ENCODE peak calls at places on chromosomes 5 and 9, in six cellular contexts. One of them, this sample, is unnamed. For H3K4me1 and H3K9me3, the result is how much of the 10 kb centered on the place peaks cover.

GRCh38 chr5:135458921-135459331 is 6.8 kb upstream of the TIFAB start:
- DNase-seq in SJSA1: peak
- DNase-seq in psoas muscle: no peak
- DNase-seq in CD8-positive, alpha-beta T cell: no peak
- DNase-seq in tibial artery: no peak
- DNase-seq in tibial nerve: no peak
- DNase-seq in this sample: no peak

GRCh38 chr9:134318941-134319305 is 7.3 kb upstream of the RXRA start:
- DNase-seq in tibial nerve: no peak
- DNase-seq in psoas muscle: peak
- DNase-seq in CD8-positive, alpha-beta T cell: no peak
- DNase-seq in tibial artery: no peak
- DNase-seq in SJSA1: no peak
- DNase-seq in this sample: no peak

GRCh38 chr5:75045071-75045470 is 7.3 kb downstream of the GCNT4 start:
- DNase-seq in tibial artery: no peak
- DNase-seq in psoas muscle: no peak
- DNase-seq in tibial nerve: no peak
- DNase-seq in SJSA1: no peak
- DNase-seq in CD8-positive, alpha-beta T cell: no peak
- DNase-seq in this sample: no peak

GRCh38 chr5:7078901-7079300 is 317.0 kb upstream of the ADCY2 start:
- DNase-seq in tibial artery: no peak
- DNase-seq in CD8-positive, alpha-beta T cell: no peak
- DNase-seq in psoas muscle: no peak
- DNase-seq in tibial nerve: peak
- DNase-seq in SJSA1: no peak
- DNase-seq in this sample: no peak

GRCh38 chr9:104725014-104725413 is 22.5 kb upstream of the NIPSNAP3A start:
- DNase-seq in tibial artery: no peak
- DNase-seq in psoas muscle: no peak
- DNase-seq in tibial nerve: no peak
- DNase-seq in CD8-positive, alpha-beta T cell: no peak
- DNase-seq in SJSA1: no peak
- DNase-seq in this sample: no peak

GRCh38 chr9:81801190-81801589 is 111.8 kb upstream of the TLE1 start:
- DNase-seq in psoas muscle: no peak
- DNase-seq in tibial nerve: no peak
- DNase-seq in CD8-positive, alpha-beta T cell: no peak
- DNase-seq in tibial artery: no peak
- DNase-seq in SJSA1: peak
- DNase-seq in this sample: no peak

GRCh38 chr9:251398-251797 is 36.7 kb downstream of the DOCK8 start:
- DNase-seq in psoas muscle: no peak
- DNase-seq in SJSA1: no peak
- DNase-seq in tibial nerve: no peak
- DNase-seq in tibial artery: no peak
- DNase-seq in CD8-positive, alpha-beta T cell: no peak
- DNase-seq in this sample: no peak

GRCh38 chr9:132726561-132727150 is 56.4 kb downstream of the GTF3C4 start:
- DNase-seq in tibial artery: no peak
- DNase-seq in SJSA1: no peak
- DNase-seq in psoas muscle: no peak
- DNase-seq in tibial nerve: no peak
- DNase-seq in CD8-positive, alpha-beta T cell: no peak
- DNase-seq in this sample: no peak

GRCh38 chr9:124618476-124618875 is 111.3 kb upstream of the NR5A1 start:
- DNase-seq in psoas muscle: no peak
- DNase-seq in SJSA1: no peak
- DNase-seq in tibial nerve: no peak
- DNase-seq in CD8-positive, alpha-beta T cell: no peak
- DNase-seq in tibial artery: no peak
- DNase-seq in this sample: no peak

GRCh38 chr9:127698985-127699670 is 7.7 kb upstream of the CFAP157 start:
- DNase-seq in tibial nerve: peak
- DNase-seq in SJSA1: no peak
- DNase-seq in psoas muscle: peak
- DNase-seq in tibial artery: peak
- DNase-seq in CD8-positive, alpha-beta T cell: peak
- DNase-seq in this sample: no peak

GRCh38 chr9:14353222-14354056 is 39.5 kb upstream of the NFIB start:
- DNase-seq in psoas muscle: peak
- DNase-seq in CD8-positive, alpha-beta T cell: peak
- DNase-seq in SJSA1: peak
- DNase-seq in tibial artery: peak
- DNase-seq in tibial nerve: peak
- DNase-seq in this sample: peak

GRCh38 chr9:88076286-88077070 is 61.8 kb downstream of the SPATA31C2 start:
- DNase-seq in tibial artery: peak
- DNase-seq in tibial nerve: peak
- DNase-seq in psoas muscle: peak
- DNase-seq in CD8-positive, alpha-beta T cell: peak
- DNase-seq in SJSA1: peak
- DNase-seq in this sample: peak
- H3K4me1 ChIP-seq in tibial artery: under half
- H3K4me1 ChIP-seq in tibial nerve: under half
- H3K4me1 ChIP-seq in psoas muscle: under half
- H3K4me1 ChIP-seq in CD8-positive, alpha-beta T cell: under half
- H3K4me1 ChIP-seq in SJSA1: under half
- H3K4me1 ChIP-seq in this sample: under half

GRCh38 chr5:178380541-178381074 is 148.0 kb upstream of the PHYKPL start:
- DNase-seq in tibial nerve: no peak
- DNase-seq in CD8-positive, alpha-beta T cell: no peak
- DNase-seq in tibial artery: no peak
- DNase-seq in psoas muscle: no peak
- DNase-seq in SJSA1: no peak
- DNase-seq in this sample: no peak

GRCh38 chr5:178378527-178379484 is 146.2 kb upstream of the PHYKPL start:
- DNase-seq in psoas muscle: no peak
- DNase-seq in SJSA1: no peak
- DNase-seq in CD8-positive, alpha-beta T cell: no peak
- DNase-seq in tibial nerve: no peak
- DNase-seq in tibial artery: no peak
- DNase-seq in this sample: no peak

GRCh38 chr5:178381921-178382688 is 149.5 kb upstream of the PHYKPL start:
- DNase-seq in CD8-positive, alpha-beta T cell: no peak
- DNase-seq in tibial artery: no peak
- DNase-seq in SJSA1: no peak
- DNase-seq in tibial nerve: no peak
- DNase-seq in psoas muscle: no peak
- DNase-seq in this sample: no peak

GRCh38 chr5:178381206-178381605 is 148.6 kb upstream of the PHYKPL start:
- DNase-seq in tibial artery: no peak
- DNase-seq in SJSA1: no peak
- DNase-seq in psoas muscle: no peak
- DNase-seq in tibial nerve: no peak
- DNase-seq in CD8-positive, alpha-beta T cell: no peak
- DNase-seq in this sample: no peak

DNA sequence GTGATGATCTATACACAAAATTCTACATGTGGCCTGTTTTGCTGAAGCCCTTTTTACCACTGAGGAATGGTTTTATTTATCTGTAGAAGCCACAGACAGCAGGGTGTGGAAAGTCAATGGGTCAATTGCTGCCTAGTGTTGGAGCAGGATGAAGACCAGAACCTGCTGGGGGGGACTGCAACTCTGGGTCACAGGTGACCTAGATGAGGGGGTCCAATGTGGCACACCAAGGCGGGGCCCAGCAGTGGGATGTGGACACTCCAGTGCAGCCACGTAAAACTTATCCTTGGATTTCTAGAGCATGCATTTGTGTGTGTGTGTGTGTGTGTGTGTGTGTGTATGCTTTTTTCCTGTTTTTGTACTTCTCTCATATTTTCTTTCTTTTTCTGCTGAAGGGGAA is 147.5 kb upstream of the PHYKPL start:
- DNase-seq in SJSA1: no peak
- DNase-seq in tibial artery: no peak
- DNase-seq in CD8-positive, alpha-beta T cell: no peak
- DNase-seq in psoas muscle: no peak
- DNase-seq in tibial nerve: no peak
- DNase-seq in this sample: no peak
- H3K9me3 ChIP-seq in SJSA1: half or more
- H3K9me3 ChIP-seq in tibial artery: under half
- H3K9me3 ChIP-seq in CD8-positive, alpha-beta T cell: under half
- H3K9me3 ChIP-seq in psoas muscle: under half
- H3K9me3 ChIP-seq in tibial nerve: under half
- H3K9me3 ChIP-seq in this sample: under half

DNA sequence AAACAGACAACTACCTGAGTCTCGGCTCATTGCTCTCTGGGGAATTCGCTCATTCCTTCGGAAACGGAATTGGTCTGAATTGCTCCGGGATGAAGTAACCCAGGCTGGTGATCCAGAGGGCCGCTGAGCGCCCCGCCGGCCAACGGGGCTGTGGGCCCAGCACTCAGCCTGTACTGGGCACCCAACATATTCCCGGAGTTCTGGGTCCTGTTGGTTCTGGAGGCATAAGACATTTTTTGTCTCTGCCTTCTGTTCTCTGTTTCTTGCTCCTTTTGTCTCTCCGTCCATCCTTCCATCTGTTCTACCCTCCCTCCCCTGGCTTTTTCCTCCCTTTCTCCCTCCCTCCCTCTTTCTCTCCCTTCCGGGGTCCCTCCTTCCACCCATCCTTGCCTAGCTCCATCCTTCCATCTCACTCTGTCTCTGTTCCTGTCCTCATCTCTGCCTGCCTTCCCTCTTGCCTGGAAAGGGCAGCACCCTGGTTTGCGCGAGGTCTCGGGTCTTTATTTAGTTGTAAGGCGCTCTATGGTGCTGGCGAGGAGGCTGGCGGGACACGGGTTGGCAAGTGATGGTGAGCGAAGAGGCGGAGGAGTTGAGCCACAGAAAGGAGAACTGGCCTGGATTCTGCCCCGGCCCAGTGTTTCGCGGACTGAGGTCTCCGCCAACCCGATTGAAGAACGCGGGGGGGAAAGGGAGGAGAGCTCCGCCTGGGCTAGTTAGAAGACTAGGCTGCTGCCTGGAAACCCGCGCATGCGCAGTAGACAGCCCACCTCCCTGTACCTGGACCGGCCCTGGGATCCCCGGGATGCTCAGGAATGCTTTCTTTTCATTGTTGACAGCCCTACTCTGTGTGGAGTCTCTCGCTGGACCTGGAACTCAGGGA is 1468.0 kb downstream of the FOXD4L5 start:
- DNase-seq in tibial nerve: peak
- DNase-seq in CD8-positive, alpha-beta T cell: peak
- DNase-seq in SJSA1: peak
- DNase-seq in psoas muscle: peak
- DNase-seq in tibial artery: peak
- DNase-seq in this sample: peak
- H3K4me3 ChIP-seq in tibial nerve: no peak
- H3K4me3 ChIP-seq in CD8-positive, alpha-beta T cell: peak
- H3K4me3 ChIP-seq in SJSA1: no peak
- H3K4me3 ChIP-seq in psoas muscle: peak
- H3K4me3 ChIP-seq in tibial artery: no peak
- H3K4me3 ChIP-seq in this sample: no peak

GRCh38 chr9:70065572-70065971 is 21.9 kb downstream of the MAMDC2 start:
- DNase-seq in psoas muscle: no peak
- DNase-seq in CD8-positive, alpha-beta T cell: no peak
- DNase-seq in tibial artery: no peak
- DNase-seq in tibial nerve: no peak
- DNase-seq in SJSA1: no peak
- DNase-seq in this sample: no peak
- H3K4me1 ChIP-seq in psoas muscle: under half
- H3K4me1 ChIP-seq in CD8-positive, alpha-beta T cell: under half
- H3K4me1 ChIP-seq in tibial artery: half or more
- H3K4me1 ChIP-seq in tibial nerve: half or more
- H3K4me1 ChIP-seq in SJSA1: under half
- H3K4me1 ChIP-seq in this sample: under half

DNA sequence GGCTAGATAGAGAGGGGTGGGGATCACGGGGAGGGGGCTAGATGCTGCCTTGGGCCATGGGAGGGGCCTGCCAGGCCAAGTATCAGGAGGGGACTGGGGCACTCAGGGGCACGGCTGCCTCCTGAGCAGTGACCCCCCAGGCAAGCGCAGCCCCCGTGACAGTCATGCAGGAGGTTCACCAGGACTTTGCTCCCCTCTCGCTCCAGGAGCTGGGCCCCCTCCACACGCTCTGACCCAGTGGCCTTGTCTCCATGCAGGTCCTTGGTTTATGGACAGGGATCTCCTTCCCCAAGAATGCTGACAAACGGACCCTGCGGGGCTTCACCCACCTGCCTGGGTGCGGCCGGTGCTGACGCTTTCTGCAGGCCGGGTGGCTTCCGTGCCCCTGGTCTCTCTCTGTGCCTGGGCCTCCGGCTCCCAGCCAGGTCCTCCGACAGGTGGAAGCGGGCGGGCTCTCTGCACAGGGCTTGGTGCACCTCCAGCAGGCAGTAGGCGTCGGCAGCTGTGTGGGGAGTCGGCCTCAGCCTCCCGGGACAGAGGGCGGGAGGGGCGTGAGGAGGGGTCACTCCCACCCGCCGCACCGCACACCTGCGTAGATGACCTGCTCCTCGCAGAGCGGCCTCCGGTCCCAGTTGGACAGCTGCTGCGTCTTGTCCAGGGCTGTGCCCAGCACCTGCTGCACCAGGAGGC is 46.9 kb upstream of the NRARP start:
- DNase-seq in SJSA1: no peak
- DNase-seq in tibial artery: no peak
- DNase-seq in tibial nerve: no peak
- DNase-seq in psoas muscle: no peak
- DNase-seq in CD8-positive, alpha-beta T cell: no peak
- DNase-seq in this sample: no peak
- H3K9me3 ChIP-seq in SJSA1: under half
- H3K9me3 ChIP-seq in tibial artery: under half
- H3K9me3 ChIP-seq in tibial nerve: under half
- H3K9me3 ChIP-seq in psoas muscle: under half
- H3K9me3 ChIP-seq in CD8-positive, alpha-beta T cell: under half
- H3K9me3 ChIP-seq in this sample: under half

DNA sequence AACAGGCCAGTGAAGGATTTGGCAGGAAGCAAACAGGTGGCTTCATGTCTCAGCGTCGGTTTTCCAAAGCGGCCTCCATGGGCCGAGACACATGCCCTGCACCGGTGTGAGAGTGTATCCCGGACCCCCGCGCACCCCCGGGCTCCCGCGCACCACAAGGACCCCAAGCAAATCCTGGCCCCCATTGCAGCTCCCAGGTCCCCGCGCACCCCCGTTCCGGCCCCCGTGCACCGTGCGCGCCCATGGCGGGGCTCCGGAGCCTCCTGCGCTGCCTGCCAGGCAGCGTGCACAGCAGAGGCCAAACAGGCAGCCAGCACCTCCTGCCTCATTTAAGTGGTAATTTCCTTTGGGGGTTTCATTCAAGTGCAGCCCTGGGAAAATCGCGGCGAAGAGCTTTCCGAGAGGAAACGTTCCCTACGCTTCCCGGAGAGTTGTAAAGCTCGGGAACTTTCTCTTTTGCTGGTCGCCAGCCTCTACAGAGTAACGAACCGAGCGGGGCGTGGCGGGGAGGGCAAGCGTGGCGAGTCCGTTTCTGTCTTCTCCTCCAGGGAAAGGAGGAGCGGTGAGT is 145.5 kb upstream of the SLC24A2 start:
- DNase-seq in psoas muscle: peak
- DNase-seq in SJSA1: no peak
- DNase-seq in CD8-positive, alpha-beta T cell: no peak
- DNase-seq in tibial nerve: no peak
- DNase-seq in tibial artery: peak
- DNase-seq in this sample: no peak
- H3K4me3 ChIP-seq in psoas muscle: peak
- H3K4me3 ChIP-seq in SJSA1: no peak
- H3K4me3 ChIP-seq in CD8-positive, alpha-beta T cell: peak
- H3K4me3 ChIP-seq in tibial nerve: peak
- H3K4me3 ChIP-seq in tibial artery: peak
- H3K4me3 ChIP-seq in this sample: no peak

GRCh38 chr5:168532471-168532870 is 3.4 kb downstream of the FBLL1 start:
- DNase-seq in tibial artery: no peak
- DNase-seq in psoas muscle: no peak
- DNase-seq in tibial nerve: no peak
- DNase-seq in SJSA1: no peak
- DNase-seq in CD8-positive, alpha-beta T cell: no peak
- DNase-seq in this sample: no peak
- H3K4me1 ChIP-seq in tibial artery: under half
- H3K4me1 ChIP-seq in psoas muscle: under half
- H3K4me1 ChIP-seq in tibial nerve: under half
- H3K4me1 ChIP-seq in SJSA1: under half
- H3K4me1 ChIP-seq in CD8-positive, alpha-beta T cell: under half
- H3K4me1 ChIP-seq in this sample: under half

This sample was measured in HAP-1.